ENCODE peak calls at places on chromosomes 4 and X, in eight cellular contexts. P, I, J, G, Q, R, C and W are unnamed samples.

GRCh38 chr4:171031338-171031737 is 781.9 kb upstream of the GALNTL6 start:
- DNase-seq in J (no peak), I (no peak), R (no peak), P (no peak), G (no peak), Q (no peak), C (no peak), W (no peak)

GRCh38 chrX:30278365-30278764 is 30.8 kb downstream of the NR0B1 start:
- DNase-seq in R (no peak), J (no peak), I (no peak), C (no peak), G (no peak), Q (no peak), P (peak), W (no peak)

GRCh38 chr4:138049350-138049749 is 192.8 kb downstream of the SLC7A11 start:
- DNase-seq in P (no peak), G (no peak), I (no peak), J (peak), Q (no peak), C (no peak), R (peak), W (no peak)

GRCh38 chrX:75957107-75957610 is 172.1 kb upstream of the MAGEE2 start:
- DNase-seq in P (no peak), R (no peak), I (no peak), J (no peak), G (no peak), Q (no peak), C (no peak), W (no peak)

GRCh38 chrX:64093761-64094160 is 111.7 kb downstream of the AMER1 start:
- DNase-seq in Q (no peak), I (no peak), R (no peak), J (peak), P (peak), C (peak), G (no peak), W (peak)

GRCh38 chr4:119337010-119337409 is 15.1 kb upstream of the FABP2 start:
- DNase-seq in J (peak), R (no peak), P (no peak), I (no peak), G (no peak), C (no peak), Q (no peak), W (peak)

GRCh38 chrX:47482065-47482511 is 934 bp downstream of the ZNF41 start:
- DNase-seq in R (no peak), C (peak), J (no peak), P (no peak), I (no peak), G (no peak), Q (no peak), W (no peak)

GRCh38 chr4:71870456-71870855 is 86.6 kb upstream of the GC start:
- DNase-seq in J (no peak), I (no peak), Q (no peak), R (no peak), C (no peak), G (no peak), P (no peak), W (no peak)

GRCh38 chr4:130029442-130029841 is 933.5 kb downstream of the C4orf33 start:
- DNase-seq in C (no peak), R (no peak), J (no peak), I (no peak), Q (no peak), P (no peak), G (no peak), W (no peak)

GRCh38 chr4:40307627-40308497 is 27.3 kb upstream of the CHRNA9 start:
- DNase-seq in Q (no peak), P (peak), G (peak), I (no peak), C (no peak), J (no peak), R (no peak), W (no peak)

GRCh38 chr4:167088115-167088514 is 146.2 kb downstream of the SPOCK3 start:
- DNase-seq in C (no peak), I (no peak), J (no peak), P (no peak), G (peak), Q (no peak), R (no peak), W (no peak)

GRCh38 chr4:26157541-26157940 is 163.3 kb upstream of the RBPJ start:
- DNase-seq in P (no peak), J (no peak), I (no peak), R (no peak), G (no peak), C (no peak), Q (no peak), W (no peak)

GRCh38 chr4:77358315-77358928 is 201.4 kb downstream of the CCNG2 start:
- DNase-seq in Q (no peak), C (peak), P (peak), R (peak), J (peak), I (peak), G (no peak), W (no peak)

GRCh38 chrX:88202149-88202548 is 544.9 kb upstream of the CPXCR1 start:
- DNase-seq in P (peak), I (no peak), R (no peak), G (no peak), J (no peak), C (no peak), Q (no peak), W (no peak)
- H3K9ac ChIP-seq in P (no peak), I (no peak), R (no peak), G (no peak), J (no peak), C (no peak), Q (no peak), W (no peak)

GRCh38 chr4:73730854-73731253 is 9.5 kb upstream of the CXCL8 start:
- DNase-seq in I (no peak), C (no peak), P (no peak), Q (no peak), G (no peak), J (no peak), R (no peak), W (no peak)
- H3K27ac ChIP-seq in I (no peak), C (no peak), P (no peak), Q (no peak), G (no peak), J (no peak), R (no peak), W (no peak)

GRCh38 chr4:85177679-85178078 is 211.2 kb upstream of the WDFY3 start:
- DNase-seq in P (no peak), G (no peak), C (no peak), R (no peak), Q (no peak), I (no peak), J (no peak), W (no peak)
- TF ChIP-seq POLR2AphosphoS5 in P (no peak), G (no peak), C (no peak), R (no peak), Q (no peak), I (no peak), J (no peak), W (no peak)

DNA sequence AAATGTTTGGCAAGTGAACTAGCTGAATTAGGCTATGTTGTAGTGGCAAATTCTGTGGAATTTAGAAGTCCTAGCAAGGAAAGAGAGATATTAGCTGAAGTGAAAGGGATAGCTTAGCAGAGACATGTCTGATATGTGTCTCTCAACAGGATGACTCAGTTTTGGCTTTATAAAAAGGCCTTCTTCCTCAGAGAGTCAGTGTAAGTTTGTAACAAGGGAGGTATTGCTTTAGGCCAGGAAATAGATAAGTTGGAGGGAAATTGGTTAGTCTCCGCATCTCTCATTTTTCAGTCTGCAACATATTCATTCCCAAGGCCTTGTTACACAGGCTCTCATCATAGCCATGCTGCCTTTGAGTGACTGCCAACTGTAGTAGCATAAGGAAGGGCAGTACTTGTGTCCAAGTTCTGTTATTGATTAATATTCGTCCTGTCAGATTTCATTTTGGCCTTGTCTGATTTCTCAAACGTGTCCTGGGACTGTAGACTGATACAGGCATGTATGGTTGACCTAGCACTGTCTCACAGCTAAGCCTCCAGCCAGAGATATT is 4.0 kb downstream of the TMEM164 start:
- DNase-seq in C (no peak), J (no peak), R (no peak), Q (no peak), I (no peak), G (no peak), P (peak), W (no peak)
- H3K9ac ChIP-seq in C (no peak), J (no peak), R (no peak), Q (no peak), I (no peak), G (no peak), P (no peak), W (no peak)

DNA sequence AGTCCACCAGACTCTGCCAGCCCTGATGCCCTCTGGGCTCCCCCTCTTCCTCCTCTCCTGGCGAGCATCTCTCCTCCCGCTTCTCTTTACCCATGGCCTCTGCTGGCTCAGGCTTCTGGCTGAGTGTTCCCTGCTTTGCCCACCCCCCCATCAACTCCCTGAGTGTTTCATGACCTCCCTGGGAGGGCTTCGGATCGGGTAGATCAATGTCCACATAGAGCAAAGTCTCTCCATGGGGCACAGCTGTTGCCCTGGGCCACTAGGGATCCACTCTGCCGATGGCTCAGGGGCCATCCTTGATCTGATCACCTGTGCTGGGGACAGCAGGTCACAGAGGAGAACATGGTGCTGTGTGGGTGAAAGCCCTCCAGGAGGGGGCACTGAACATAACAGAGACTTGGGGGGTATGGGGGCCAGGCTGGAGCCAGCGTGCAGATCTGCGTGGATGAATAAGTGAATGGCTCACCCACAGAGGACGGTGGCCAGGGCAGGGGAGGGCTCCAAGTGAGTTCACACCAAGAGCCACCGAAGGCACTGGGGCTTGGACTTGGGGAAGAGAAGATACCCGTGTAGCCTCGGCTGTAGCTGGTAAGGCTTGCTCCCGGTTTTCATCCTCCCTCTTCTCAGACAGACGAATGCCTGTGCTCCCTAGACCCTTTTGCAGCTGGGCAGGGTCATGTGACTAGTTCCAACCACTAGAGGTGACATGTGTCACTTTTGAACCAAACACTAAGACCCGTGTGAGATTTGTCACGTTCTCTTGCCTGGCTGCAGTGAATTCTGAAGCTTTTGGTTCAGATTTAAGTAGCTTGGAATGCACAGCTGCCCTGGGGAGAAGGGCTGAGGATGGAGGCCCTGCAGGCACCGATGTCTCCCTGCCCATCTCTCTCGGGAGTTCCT is 23.2 kb upstream of the AFAP1 start:
- DNase-seq in Q (no peak), R (no peak), C (no peak), I (no peak), J (no peak), G (no peak), P (no peak), W (no peak)
- H3K27ac ChIP-seq in Q (no peak), R (no peak), C (no peak), I (no peak), J (no peak), G (no peak), P (no peak), W (no peak)

GRCh38 chr4:8266508-8266907 is 3.0 kb upstream of the HTRA3 start:
- DNase-seq in Q (no peak), I (no peak), R (no peak), P (no peak), G (no peak), C (no peak), J (no peak), W (no peak)

GRCh38 chr4:8265171-8265929 is 4.2 kb upstream of the HTRA3 start:
- DNase-seq in I (no peak), C (no peak), R (no peak), J (no peak), P (no peak), G (no peak), Q (no peak), W (no peak)

GRCh38 chr4:8268211-8268610 is 1.3 kb upstream of the HTRA3 start:
- DNase-seq in P (no peak), Q (no peak), C (no peak), I (no peak), G (no peak), J (no peak), R (no peak), W (no peak)

GRCh38 chr4:8266088-8266487 is 3.5 kb upstream of the HTRA3 start:
- DNase-seq in P (no peak), C (no peak), Q (no peak), J (no peak), G (no peak), R (no peak), I (no peak), W (no peak)

DNA sequence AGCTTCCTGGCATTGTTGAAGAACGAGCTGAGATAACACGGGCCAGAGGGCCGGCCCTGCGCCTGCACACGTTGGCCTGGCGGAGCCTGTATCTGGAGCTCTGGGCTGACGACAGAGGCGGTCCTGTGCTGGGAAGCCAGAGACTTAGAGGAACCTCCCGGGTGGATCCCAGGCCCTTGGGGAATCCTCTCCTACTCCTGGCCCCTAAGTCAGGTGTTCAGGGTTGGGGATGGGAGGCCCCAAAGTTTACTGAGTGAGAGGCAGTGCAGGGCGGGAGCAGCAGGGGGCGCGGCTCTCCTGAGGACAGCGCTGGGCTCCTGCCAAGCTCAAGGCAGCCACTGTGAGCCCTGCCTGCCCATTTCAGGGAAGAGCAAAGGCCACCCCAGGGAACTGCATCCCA is 2.5 kb upstream of the HTRA3 start:
- DNase-seq in P (peak), I (peak), R (peak), C (peak), Q (peak), G (no peak), J (peak), W (no peak)
- TF ChIP-seq POLR2AphosphoS5 in P (no peak), I (no peak), R (no peak), C (no peak), Q (no peak), G (no peak), J (no peak), W (no peak)

GRCh38 chr4:42397635-42398447 is 553 bp downstream of the SHISA3 start:
- DNase-seq in R (no peak), I (no peak), P (no peak), G (no peak), J (peak), Q (peak), C (peak), W (no peak)

GRCh38 chr4:42397256-42397634 is at the start of gene SHISA3:
- DNase-seq in C (peak), G (no peak), I (no peak), Q (peak), R (no peak), J (peak), P (no peak), W (no peak)

GRCh38 chr4:42396361-42397255 is 680 bp upstream of the SHISA3 start:
- DNase-seq in I (no peak), J (no peak), C (no peak), P (no peak), G (no peak), Q (peak), R (no peak), W (no peak)

GRCh38 chr4:42399393-42399792 is 2.1 kb downstream of the SHISA3 start:
- DNase-seq in R (no peak), P (no peak), Q (peak), I (no peak), J (peak), C (no peak), G (no peak), W (no peak)

DNA sequence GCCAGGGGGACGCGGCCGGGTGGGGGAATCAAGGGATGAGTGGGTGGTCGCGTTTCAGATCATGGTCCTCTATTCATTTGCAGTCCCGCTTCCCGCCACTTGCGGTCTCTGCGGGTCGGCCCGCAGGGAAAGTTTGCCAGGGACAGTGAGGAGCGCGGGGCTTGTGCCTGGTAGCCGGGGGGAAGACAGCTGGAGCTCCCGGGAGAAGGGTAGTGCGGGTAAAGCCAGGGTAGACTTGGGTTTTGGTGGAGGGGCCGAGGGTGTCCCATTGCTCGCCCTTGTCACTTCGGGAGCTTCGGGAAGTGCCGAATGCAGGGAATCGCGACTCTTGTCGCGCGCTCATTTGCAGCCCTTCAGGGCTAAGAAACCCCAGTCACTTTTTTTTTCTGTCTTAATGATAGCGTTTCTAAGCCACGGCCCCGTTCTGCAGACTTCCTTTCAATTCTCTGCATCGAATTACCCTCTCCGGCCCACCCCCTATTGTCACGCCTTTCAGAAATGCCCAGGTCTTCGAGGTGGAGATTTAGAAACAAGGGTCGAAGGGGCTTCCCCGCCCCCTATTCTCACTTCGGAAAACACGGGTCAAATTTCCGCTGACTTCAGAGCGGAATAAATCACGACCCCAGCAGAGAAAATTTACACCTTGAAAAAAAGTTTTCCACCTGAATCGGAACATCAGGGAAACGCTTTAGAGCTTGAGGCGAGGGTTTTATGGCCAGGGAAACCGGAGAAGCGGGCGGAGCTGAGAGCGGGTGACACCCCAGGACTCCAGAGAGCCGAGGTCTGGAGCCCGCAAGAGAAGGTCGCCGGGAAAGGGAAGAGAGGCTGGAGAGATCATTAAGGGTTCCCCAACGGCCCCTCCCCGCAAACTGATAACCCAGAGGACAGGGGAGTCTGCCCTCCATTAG is 1.4 kb downstream of the SHISA3 start:
- DNase-seq in C (no peak), P (no peak), R (no peak), J (peak), G (no peak), Q (peak), I (no peak), W (no peak)
- H3K9ac ChIP-seq in C (no peak), P (no peak), R (no peak), J (peak), G (peak), Q (no peak), I (no peak), W (no peak)